ENCODE peak calls at places on chromosomes 12 and 14, in seven cellular contexts. P, I, D, T, J, O and K are unnamed samples.

GRCh38 chr12:127400231-127400630 is 866.7 kb upstream of the TMEM132C start:
- DNase-seq in P (no peak), I (no peak), D (no peak), T (no peak), J (no peak), O (no peak), K (no peak)

GRCh38 chr12:114952573-114953196 is 268.7 kb upstream of the TBX3 start:
- DNase-seq in P (peak), I (peak), D (no peak), T (no peak), J (no peak), O (no peak), K (no peak)

GRCh38 chr14:103164786-103165185 is 41.5 kb downstream of the TNFAIP2 start:
- DNase-seq in P (no peak), I (no peak), D (no peak), T (no peak), J (no peak), O (no peak), K (no peak)

GRCh38 chr12:131901431-131902331 is 7.3 kb downstream of the ULK1 start:
- DNase-seq in P (no peak), I (no peak), D (no peak), T (no peak), J (no peak), O (no peak), K (no peak)

GRCh38 chr12:26713885-26714383 is 119.1 kb downstream of the ITPR2 start:
- DNase-seq in P (no peak), I (no peak), D (no peak), T (no peak), J (peak), O (no peak), K (peak)

GRCh38 chr14:105074601-105075053 is 9.4 kb upstream of the GPR132 start:
- DNase-seq in P (no peak), I (no peak), D (no peak), T (no peak), J (peak), O (no peak), K (no peak)

GRCh38 chr12:100058482-100059029 is 73.8 kb upstream of the ANKS1B start:
- DNase-seq in P (peak), I (peak), D (no peak), T (peak), J (peak), O (peak), K (peak)

GRCh38 chr14:50045039-50045711 is 71.2 kb downstream of the VCPKMT start:
- DNase-seq in P (peak), I (no peak), D (peak), T (peak), J (peak), O (peak), K (peak)

GRCh38 chr14:89486961-89487360 is 69.9 kb upstream of the FOXN3 start:
- DNase-seq in P (no peak), I (no peak), D (no peak), T (no peak), J (no peak), O (no peak), K (no peak)

GRCh38 chr14:20461230-20462141 is at the start of gene PIP4P1:
- DNase-seq in P (peak), I (peak), D (peak), T (peak), J (peak), O (peak), K (peak)

GRCh38 chr14:26444745-26445144 is 153.1 kb downstream of the NOVA1 start:
- DNase-seq in P (peak), I (peak), D (no peak), T (no peak), J (no peak), O (no peak), K (no peak)

GRCh38 chr12:7188557-7189397 is 709 bp upstream of the PEX5 start:
- DNase-seq in P (peak), I (peak), D (peak), T (peak), J (peak), O (peak), K (peak)

GRCh38 chr12:41903014-41903702 is 241.5 kb downstream of the GXYLT1 start:
- DNase-seq in P (no peak), I (no peak), D (no peak), T (no peak), J (no peak), O (no peak), K (no peak)

GRCh38 chr14:80233489-80233888 is 22.2 kb upstream of the DIO2 start:
- DNase-seq in P (no peak), I (no peak), D (no peak), T (no peak), J (no peak), O (no peak), K (no peak)

GRCh38 chr12:20426191-20426590 is 57.9 kb downstream of the PDE3A start:
- DNase-seq in P (peak), I (no peak), D (no peak), T (no peak), J (no peak), O (peak), K (no peak)

GRCh38 chr12:102216086-102216691 is 18.6 kb upstream of the PMCH start:
- DNase-seq in P (peak), I (peak), D (no peak), T (peak), J (no peak), O (peak), K (no peak)

GRCh38 chr12:26303418-26303817 is 108.0 kb downstream of the SSPN start:
- DNase-seq in P (no peak), I (no peak), D (no peak), T (no peak), J (no peak), O (no peak), K (no peak)

GRCh38 chr12:8513203-8513602 is at the start of gene CLEC4D:
- DNase-seq in P (no peak), I (no peak), D (no peak), T (no peak), J (no peak), O (no peak), K (no peak)

GRCh38 chr12:8860165-8860961 is 37.9 kb downstream of the A2ML1 start:
- DNase-seq in P (peak), I (peak), D (peak), T (no peak), J (peak), O (peak), K (peak)

GRCh38 chr14:98822917-98823316 is 449.1 kb downstream of the BCL11B start:
- DNase-seq in P (no peak), I (no peak), D (no peak), T (no peak), J (no peak), O (no peak), K (no peak)

GRCh38 chr14:73663548-73664212 is 18.9 kb downstream of the DNAL1 start:
- DNase-seq in P (no peak), I (no peak), D (no peak), T (no peak), J (peak), O (no peak), K (peak)

GRCh38 chr14:71890541-71890940 is 41.7 kb upstream of the RGS6 start:
- DNase-seq in P (no peak), I (no peak), D (no peak), T (no peak), J (no peak), O (no peak), K (no peak)

GRCh38 chr12:3313655-3314305 is 177.2 kb upstream of the PRMT8 start:
- DNase-seq in P (peak), I (no peak), D (no peak), T (no peak), J (no peak), O (no peak), K (peak)

GRCh38 chr12:117911347-117911746 is 57.4 kb downstream of the KSR2 start:
- DNase-seq in P (no peak), I (no peak), D (no peak), T (no peak), J (no peak), O (no peak), K (no peak)

GRCh38 chr12:119229837-119230236 is 51.1 kb downstream of the HSPB8 start:
- DNase-seq in P (peak), I (no peak), D (no peak), T (peak), J (no peak), O (no peak), K (no peak)

GRCh38 chr14:90458536-90458935 is 61.7 kb downstream of the CALM1 start:
- DNase-seq in P (no peak), I (no peak), D (no peak), T (no peak), J (no peak), O (no peak), K (peak)

GRCh38 chr12:1744932-1745331 is 54.1 kb downstream of the ADIPOR2 start:
- DNase-seq in P (no peak), I (no peak), D (no peak), T (no peak), J (no peak), O (no peak), K (no peak)

GRCh38 chr12:111368291-111368683 is 608 bp downstream of the PHETA1 start:
- DNase-seq in P (peak), I (no peak), D (no peak), T (no peak), J (no peak), O (no peak), K (no peak)

GRCh38 chr14:99274346-99275221 is 2.6 kb upstream of the BCL11B start:
- DNase-seq in P (peak), I (peak), D (peak), T (no peak), J (peak), O (peak), K (peak)

GRCh38 chr12:28222959-28223662 is 32.9 kb downstream of the CCDC91 start:
- DNase-seq in P (no peak), I (no peak), D (no peak), T (no peak), J (peak), O (no peak), K (peak)

GRCh38 chr12:128549621-128550020 is 274.1 kb downstream of the SLC15A4 start:
- DNase-seq in P (no peak), I (no peak), D (no peak), T (no peak), J (no peak), O (no peak), K (no peak)

GRCh38 chr12:128557231-128557630 is 266.5 kb downstream of the SLC15A4 start:
- DNase-seq in P (no peak), I (no peak), D (no peak), T (no peak), J (no peak), O (no peak), K (no peak)

DNA sequence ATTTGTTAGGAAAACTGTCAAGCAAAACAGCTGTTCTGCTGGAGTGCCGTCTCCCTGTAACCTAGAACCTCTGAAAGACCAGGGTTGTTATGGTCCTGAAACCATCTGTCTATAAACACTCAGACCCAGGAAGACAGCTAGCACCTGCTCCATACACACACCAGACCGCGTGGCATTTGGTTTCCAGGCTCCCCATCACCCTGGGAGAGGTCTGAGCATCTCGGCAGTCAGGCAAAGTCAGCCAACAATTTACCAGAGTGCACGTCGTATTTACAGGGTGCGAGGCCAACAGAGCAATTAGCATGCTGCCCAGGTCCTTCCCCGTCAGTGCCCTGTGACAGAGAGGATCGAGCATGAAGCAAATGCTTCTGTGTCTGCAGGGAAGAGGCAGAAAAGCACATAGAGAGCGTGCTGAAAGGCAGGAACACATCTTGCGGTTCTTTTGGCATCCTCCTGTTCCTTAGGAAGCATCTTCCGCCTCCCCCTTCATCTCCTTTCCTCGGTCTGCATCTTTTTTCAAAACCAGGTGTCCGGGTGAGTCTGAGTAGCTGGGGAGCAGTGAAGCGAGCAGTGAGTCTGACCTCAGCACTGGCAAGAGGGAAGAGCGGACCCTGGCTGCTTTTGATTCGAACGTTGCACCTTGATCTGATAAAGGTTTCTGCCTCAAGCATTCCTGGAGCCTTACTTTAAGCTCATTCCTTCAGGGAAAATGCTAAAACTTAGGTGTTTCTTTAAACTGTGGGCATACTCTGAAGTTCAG is 272.3 kb downstream of the SLC15A4 start:
- DNase-seq in P (no peak), I (no peak), D (no peak), T (no peak), J (no peak), O (no peak), K (no peak)
- TF ChIP-seq CTCF in P (no peak), I (no peak), D (no peak), T (no peak), J (no peak), O (no peak), K (no peak)

GRCh38 chr12:12209675-12210074 is 57.2 kb downstream of the LRP6 start:
- DNase-seq in P (no peak), I (no peak), D (no peak), T (no peak), J (no peak), O (no peak), K (no peak)
- TF ChIP-seq CTCF in P (no peak), I (no peak), D (no peak), T (no peak), J (no peak), O (no peak), K (no peak)

DNA sequence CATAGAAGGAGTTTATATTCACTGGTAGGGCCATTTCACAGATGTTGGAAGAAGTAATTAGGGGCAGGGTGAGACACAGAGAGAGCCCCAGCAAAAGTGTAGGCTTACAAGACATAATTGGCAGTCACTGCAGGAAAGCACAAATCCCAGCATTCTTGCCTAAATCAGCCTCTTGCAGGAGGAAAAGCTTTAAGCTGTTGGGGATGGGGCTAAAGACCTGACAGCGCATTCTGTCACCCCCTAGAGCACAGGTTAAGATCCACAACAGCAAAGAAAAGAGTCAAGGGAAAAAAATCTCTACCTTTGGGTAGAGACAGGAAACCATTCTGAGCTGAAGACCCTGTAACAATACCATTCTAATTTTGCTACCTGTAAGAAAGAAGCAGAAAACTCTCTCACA is 409.0 kb downstream of the DAD1 start:
- DNase-seq in P (no peak), I (no peak), D (no peak), T (no peak), J (no peak), O (no peak), K (no peak)
- TF ChIP-seq CTCF in P (no peak), I (no peak), D (no peak), T (no peak), J (no peak), O (no peak), K (no peak)

GRCh38 chr12:57627504-57628279 is 5.3 kb downstream of the B4GALNT1 start:
- DNase-seq in P (no peak), I (no peak), D (no peak), T (no peak), J (peak), O (no peak), K (no peak)
- TF ChIP-seq CTCF in P (no peak), I (no peak), D (no peak), T (no peak), J (peak), O (no peak), K (peak)

DNA sequence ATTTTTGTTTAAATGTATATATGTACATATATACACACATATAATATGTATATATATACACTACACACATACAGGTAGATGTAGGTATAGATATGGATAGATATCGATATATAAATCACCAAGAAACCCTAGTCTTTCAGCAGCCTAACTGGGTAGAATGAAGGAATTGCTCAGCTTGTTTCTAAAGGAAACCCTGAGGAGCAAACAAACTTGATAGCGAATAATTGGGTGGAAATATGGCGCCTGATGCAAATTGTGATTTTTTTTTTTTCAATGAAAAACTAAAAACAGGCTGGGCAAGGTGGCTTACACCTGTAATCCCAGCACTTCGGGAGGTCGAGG is 254 bp upstream of the CCDC177 start:
- DNase-seq in P (no peak), I (no peak), D (no peak), T (no peak), J (no peak), O (no peak), K (no peak)
- TF ChIP-seq CTCF in P (no peak), I (no peak), D (no peak), T (no peak), J (no peak), O (no peak), K (no peak)

DNA sequence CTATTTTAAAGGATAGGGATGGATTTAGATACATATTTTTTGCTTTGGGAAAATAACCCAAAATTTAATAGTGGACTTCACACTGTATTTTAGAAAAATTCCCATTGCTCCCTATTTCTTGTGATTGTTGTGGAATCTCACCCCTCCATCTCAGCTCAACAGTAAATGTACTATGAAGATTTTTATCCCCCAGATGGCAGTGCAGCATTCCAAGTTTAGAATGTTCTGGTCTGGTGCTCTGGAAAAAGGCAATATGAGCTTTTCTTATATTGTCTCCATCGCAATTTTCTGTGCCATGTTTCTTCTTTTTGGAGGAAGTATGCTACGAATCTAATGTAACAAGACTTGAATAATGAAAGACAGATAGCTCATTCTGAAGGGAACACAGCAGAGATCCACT is 471.7 kb upstream of the SYT1 start:
- DNase-seq in P (peak), I (peak), D (no peak), T (no peak), J (no peak), O (no peak), K (no peak)
- TF ChIP-seq CTCF in P (peak), I (peak), D (no peak), T (peak), J (no peak), O (no peak), K (no peak)